ENCODE peak calls at places on chromosomes 3 and 15, in six cellular contexts. H is hepatocyte, R is A549, E is Peyer's patch, C is fibroblast of mammary gland, X is astrocyte of the spinal cord. J is an unnamed sample.

GRCh38 chr15:74958908-74959642 is 2.5 kb upstream of the RPP25 start:
- DNase-seq in H (no peak), R (no peak), E (no peak), C (no peak), X (no peak), J (no peak)

GRCh38 chr15:77607894-77608261 is 24.8 kb downstream of the LINGO1 start:
- DNase-seq in H (no peak), R (no peak), E (no peak), C (no peak), X (no peak), J (no peak)

GRCh38 chr3:48587686-48588085 is 7.4 kb downstream of the COL7A1 start:
- DNase-seq in H (no peak), R (no peak), E (no peak), C (no peak), X (no peak), J (no peak)

GRCh38 chr3:64518496-64518895 is 169.3 kb downstream of the ADAMTS9 start:
- DNase-seq in H (no peak), R (no peak), E (no peak), C (no peak), X (no peak), J (no peak)

GRCh38 chr3:71488391-71488809 is 95.1 kb downstream of the FOXP1 start:
- DNase-seq in H (no peak), R (no peak), E (no peak), C (no peak), X (no peak), J (no peak)

GRCh38 chr3:60399861-60400845 is 851.1 kb downstream of the FHIT start:
- DNase-seq in H (no peak), R (no peak), E (no peak), C (peak), X (no peak), J (no peak)

GRCh38 chr3:40615916-40616315 is 91.2 kb downstream of the ZNF621 start:
- DNase-seq in H (no peak), R (no peak), E (no peak), C (no peak), X (no peak), J (no peak)

GRCh38 chr3:115085197-115085865 is 61.8 kb downstream of the ZBTB20 start:
- DNase-seq in H (no peak), R (peak), E (no peak), C (peak), X (no peak), J (no peak)

GRCh38 chr3:108322352-108322751 is 26.0 kb downstream of the HHLA2 start:
- DNase-seq in H (no peak), R (no peak), E (no peak), C (no peak), X (no peak), J (no peak)

GRCh38 chr3:11273945-11274344 is 1.7 kb downstream of the ATG7 start:
- DNase-seq in H (no peak), R (no peak), E (peak), C (no peak), X (no peak), J (no peak)

GRCh38 chr15:58466566-58466965 is 34.8 kb downstream of the LIPC start:
- DNase-seq in H (no peak), R (no peak), E (no peak), C (no peak), X (no peak), J (no peak)

GRCh38 chr15:61871926-61872522 is 188.2 kb downstream of the VPS13C start:
- DNase-seq in H (peak), R (peak), E (no peak), C (peak), X (peak), J (peak)

GRCh38 chr3:32438596-32439344 is 47.1 kb downstream of the CMTM7 start:
- DNase-seq in H (no peak), R (no peak), E (peak), C (no peak), X (no peak), J (no peak)

GRCh38 chr3:102712896-102713295 is 278.1 kb downstream of the ZPLD1 start:
- DNase-seq in H (no peak), R (no peak), E (no peak), C (no peak), X (no peak), J (no peak)

GRCh38 chr3:59566481-59566975 is 516.7 kb upstream of the CFAP20DC start:
- DNase-seq in H (no peak), R (no peak), E (no peak), C (no peak), X (no peak), J (no peak)

GRCh38 chr3:32403663-32404062 is 12.0 kb downstream of the CMTM7 start:
- DNase-seq in H (no peak), R (no peak), E (no peak), C (no peak), X (no peak), J (no peak)

GRCh38 chr3:131107637-131108433 is 81.2 kb downstream of the NEK11 start:
- DNase-seq in H (no peak), R (peak), E (no peak), C (peak), X (peak), J (no peak)

GRCh38 chr3:50609071-50609742 is 2.4 kb downstream of the CISH start:
- DNase-seq in H (no peak), R (no peak), E (no peak), C (no peak), X (no peak), J (no peak)

GRCh38 chr15:53903129-53903528 is 75.1 kb upstream of the UNC13C start:
- DNase-seq in H (no peak), R (no peak), E (no peak), C (no peak), X (no peak), J (no peak)
- TF ChIP-seq CTCF in H (no peak), R (no peak), E (no peak), C (no peak), X (no peak), J (no peak)

DNA sequence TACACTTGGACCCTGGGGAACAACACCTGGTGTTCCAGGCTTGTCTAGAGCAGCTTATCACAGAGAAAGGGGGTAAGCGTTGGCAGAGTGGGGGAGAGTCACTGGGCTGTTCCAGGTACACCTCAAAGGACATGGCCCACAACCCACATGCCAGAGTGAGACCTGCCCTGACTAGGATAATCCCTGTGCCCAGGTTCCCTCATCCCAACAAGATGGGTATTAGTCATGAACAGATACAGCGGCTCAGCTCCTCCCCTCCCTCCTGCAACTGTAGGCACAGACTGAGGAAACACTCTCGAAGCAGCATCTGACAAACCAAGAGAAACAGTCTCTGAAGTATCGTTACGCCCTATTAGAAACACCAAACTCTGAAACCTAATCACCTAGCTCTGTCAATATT is 32.1 kb upstream of the RPS17 start:
- DNase-seq in H (no peak), R (no peak), E (no peak), C (peak), X (no peak), J (no peak)
- H3K4me3 ChIP-seq in H (no peak), R (no peak), E (no peak), C (no peak), X (no peak), J (no peak)

DNA sequence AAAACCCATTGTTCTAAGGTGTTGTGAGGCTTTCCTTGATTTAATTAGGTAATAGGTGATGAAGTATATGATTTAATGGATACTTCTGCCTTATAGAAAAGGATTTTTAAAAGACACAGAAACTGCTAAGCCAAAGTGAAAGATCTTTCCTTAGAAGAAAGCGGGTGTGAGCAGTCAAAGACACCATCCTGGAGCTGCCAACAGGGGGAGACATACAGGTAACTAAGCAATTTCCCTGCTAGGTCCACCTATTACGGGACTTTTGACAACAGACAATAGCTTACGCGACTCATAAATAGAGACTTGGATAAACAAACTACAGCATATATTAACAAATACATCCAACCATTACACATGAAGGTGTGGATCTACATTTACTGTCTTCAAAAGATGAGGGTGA is 669.5 kb downstream of the SQOR start:
- DNase-seq in H (peak), R (peak), E (no peak), C (peak), X (no peak), J (no peak)
- TF ChIP-seq CTCF in H (peak), R (peak), E (no peak), C (peak), X (peak), J (peak)

GRCh38 chr15:48899793-48900192 is 21.9 kb downstream of the EID1 start:
- DNase-seq in H (no peak), R (no peak), E (no peak), C (no peak), X (no peak), J (no peak)

GRCh38 chr15:48898083-48898482 is 20.1 kb downstream of the EID1 start:
- DNase-seq in H (no peak), R (no peak), E (no peak), C (no peak), X (no peak), J (no peak)

GRCh38 chr15:48893311-48893710 is 15.4 kb downstream of the EID1 start:
- DNase-seq in H (no peak), R (no peak), E (no peak), C (no peak), X (no peak), J (no peak)

GRCh38 chr15:48897144-48897814 is 19.3 kb downstream of the EID1 start:
- DNase-seq in H (peak), R (no peak), E (no peak), C (peak), X (peak), J (peak)

DNA sequence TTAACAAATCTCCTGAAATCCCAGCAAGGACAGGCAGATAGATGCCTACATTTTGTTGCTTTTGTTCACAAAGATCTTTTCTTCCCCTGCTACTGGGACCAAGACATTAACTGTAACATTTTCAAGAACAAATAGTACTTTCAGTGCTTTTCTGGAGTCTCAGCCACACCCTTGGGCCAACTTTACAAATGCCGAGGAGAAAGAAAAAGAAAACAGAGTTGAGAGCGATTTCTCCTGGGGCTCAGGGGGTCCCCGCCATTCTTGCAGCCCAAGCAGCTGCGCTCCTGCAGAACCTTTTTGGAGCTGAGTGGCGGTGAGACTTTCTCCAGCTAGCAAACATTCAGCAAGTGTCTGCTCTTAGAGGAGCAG is 18.8 kb downstream of the EID1 start:
- DNase-seq in H (no peak), R (no peak), E (no peak), C (no peak), X (no peak), J (no peak)
- H3K4me3 ChIP-seq in H (no peak), R (no peak), E (no peak), C (peak), X (peak), J (no peak)

GRCh38 chr3:69493157-69493556 is 107.3 kb upstream of the FRMD4B start:
- DNase-seq in H (no peak), R (no peak), E (no peak), C (no peak), X (no peak), J (no peak)
- TF ChIP-seq CTCF in H (no peak), R (no peak), E (no peak), C (no peak), X (no peak), J (no peak)

GRCh38 chr3:116446037-116446436 is 750 bp upstream of the LSAMP start:
- DNase-seq in H (no peak), R (no peak), E (no peak), C (no peak), X (no peak), J (no peak)
- H3K4me3 ChIP-seq in H (no peak), R (no peak), E (no peak), C (no peak), X (no peak), J (no peak)

GRCh38 chr3:5122741-5123706 is 932 bp downstream of the ARL8B start:
- DNase-seq in H (peak), R (peak), E (peak), C (peak), X (peak), J (no peak)
- TF ChIP-seq CTCF in H (no peak), R (no peak), E (no peak), C (no peak), X (no peak), J (no peak)